ENCODE peak calls at places on chromosomes 16 and 17, in ten cellular contexts. Q, W, Z, X, H, C, T, Y, G and I are unnamed samples.

GRCh38 chr16:58198022-58198683 is at the start of gene CSNK2A2:
- DNase-seq in Q (peak; percentile 86), W (peak; percentile 69), Z (peak; percentile 42), X (peak; percentile 56), H (peak; percentile 87), C (peak; percentile 75), T (peak; percentile 32), Y (peak; percentile 59), G (peak; percentile 65), I (no peak)

GRCh38 chr17:60901806-60902205 is 224.2 kb downstream of the BCAS3 start:
- DNase-seq in Q (peak; percentile 54), W (no peak), Z (no peak), X (peak; percentile 81), H (peak; percentile 82), C (no peak), T (no peak), Y (peak; percentile 1), G (peak; percentile 85), I (no peak)

GRCh38 chr17:45676695-45677094 is 107.4 kb upstream of the CRHR1 start:
- DNase-seq in Q (no peak), W (no peak), Z (no peak), X (no peak), H (no peak), C (no peak), T (no peak), Y (no peak), G (no peak), I (no peak)

GRCh38 chr17:74767111-74767516 is 9.0 kb downstream of the NAT9 start:
- DNase-seq in Q (no peak), W (no peak), Z (no peak), X (no peak), H (no peak), C (no peak), T (no peak), Y (no peak), G (no peak), I (no peak)

GRCh38 chr16:70592106-70592571 is 54.2 kb upstream of the IL34 start:
- DNase-seq in Q (peak; percentile 46), W (no peak), Z (no peak), X (no peak), H (no peak), C (no peak), T (no peak), Y (no peak), G (no peak), I (no peak)

GRCh38 chr16:72957303-72958277 is 90.3 kb downstream of the ZFHX3 start:
- DNase-seq in Q (no peak), W (no peak), Z (no peak), X (no peak), H (no peak), C (no peak), T (no peak), Y (no peak), G (no peak), I (no peak)

GRCh38 chr17:265726-266125 is 84.3 kb upstream of the DOC2B start:
- DNase-seq in Q (no peak), W (peak; percentile 10), Z (no peak), X (no peak), H (no peak), C (no peak), T (no peak), Y (no peak), G (no peak), I (no peak)

GRCh38 chr17:77440571-77440981 is 299.8 kb downstream of the SEC14L1 start:
- DNase-seq in Q (no peak), W (no peak), Z (no peak), X (no peak), H (no peak), C (peak; percentile 68), T (no peak), Y (no peak), G (no peak), I (no peak)

GRCh38 chr17:65102235-65102634 is 34.9 kb upstream of the RGS9 start:
- DNase-seq in Q (no peak), W (no peak), Z (no peak), X (no peak), H (no peak), C (no peak), T (no peak), Y (no peak), G (no peak), I (no peak)

GRCh38 chr17:65099475-65099874 is 37.7 kb upstream of the RGS9 start:
- DNase-seq in Q (no peak), W (no peak), Z (no peak), X (no peak), H (no peak), C (no peak), T (no peak), Y (no peak), G (no peak), I (no peak)

GRCh38 chr17:65101371-65101770 is 35.8 kb upstream of the RGS9 start:
- DNase-seq in Q (no peak), W (no peak), Z (no peak), X (no peak), H (no peak), C (no peak), T (no peak), Y (no peak), G (no peak), I (no peak)

GRCh38 chr17:65099941-65100315 is 37.2 kb upstream of the RGS9 start:
- DNase-seq in Q (peak; percentile 88), W (peak; percentile 48), Z (no peak), X (peak; percentile 60), H (peak; percentile 45), C (peak; percentile 50), T (peak; percentile 80), Y (peak; percentile 83), G (peak; percentile 86), I (no peak)

DNA sequence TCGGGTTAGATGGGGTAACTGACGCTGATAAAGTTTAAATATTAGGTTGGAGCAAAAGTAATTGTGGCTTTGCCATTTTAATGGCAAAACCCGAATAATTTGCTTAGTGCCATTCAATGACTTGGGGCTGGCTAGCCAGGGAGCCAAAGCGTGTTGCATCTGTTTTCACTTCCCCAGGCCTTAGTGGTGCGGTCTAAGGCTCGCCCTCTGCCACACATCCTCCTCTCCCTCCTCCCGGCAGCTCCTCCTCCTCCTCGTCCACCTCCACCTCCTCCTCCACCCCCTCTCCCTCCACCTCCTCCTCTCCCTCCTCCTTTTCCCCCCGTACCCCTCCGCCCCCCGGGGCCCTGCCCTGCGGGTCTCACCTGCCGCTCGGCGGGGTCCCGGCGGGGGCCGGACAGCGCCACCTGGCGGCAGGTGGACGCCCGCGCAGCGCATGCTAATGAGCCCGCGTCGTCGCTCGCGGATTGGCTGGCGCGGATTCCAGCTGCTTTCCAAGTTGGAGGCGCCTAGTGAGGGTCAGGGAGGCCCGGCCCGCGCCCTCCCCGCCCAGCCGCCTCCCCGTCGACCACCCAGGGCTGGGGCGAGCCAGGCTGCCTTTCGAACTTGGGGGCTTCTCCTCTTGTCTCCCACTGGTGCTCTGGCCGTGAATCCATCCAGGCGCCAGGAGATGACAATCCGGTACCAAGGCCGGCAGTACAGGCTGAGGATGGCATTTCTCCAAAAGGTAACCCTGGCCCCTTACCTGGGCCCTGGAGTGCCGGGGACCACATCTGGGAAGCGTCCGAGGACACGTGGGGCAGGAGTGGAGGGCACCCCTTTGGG is 36.6 kb upstream of the RGS9 start:
- DNase-seq in Q (peak; percentile 82), W (peak; percentile 91), Z (peak; percentile 43), X (peak; percentile 47), H (peak; percentile 89), C (peak; percentile 86), T (peak; percentile 70), Y (peak; percentile 66), G (peak; percentile 57), I (no peak)
- H3K9ac ChIP-seq in Q (peak overlapping the region; percentile 49), W (peak overlapping the region; percentile 58), Z (peak overlapping the region; percentile 82), X (peak overlapping the region; percentile 66), H (peak overlapping the region; percentile 82), C (peak overlapping the region; percentile 66), T (peak overlapping the region; percentile 64), Y (peak overlapping the region; percentile 17), G (no peak overlapping the region), I (peak overlapping the region; percentile 68)

GRCh38 chr16:5850632-5851175 is 753.1 kb upstream of the EEF2KMT start:
- DNase-seq in Q (no peak), W (no peak), Z (no peak), X (no peak), H (no peak), C (peak; percentile 63), T (no peak), Y (no peak), G (no peak), I (no peak)

GRCh38 chr16:5851583-5851982 is 754.0 kb upstream of the EEF2KMT start:
- DNase-seq in Q (no peak), W (no peak), Z (no peak), X (no peak), H (no peak), C (peak; percentile 97), T (no peak), Y (peak; percentile 86), G (peak; percentile 79), I (no peak)

GRCh38 chr16:5852151-5852550 is 754.6 kb upstream of the EEF2KMT start:
- DNase-seq in Q (no peak), W (no peak), Z (no peak), X (no peak), H (no peak), C (peak; percentile 80), T (no peak), Y (peak; percentile 33), G (no peak), I (no peak)

DNA sequence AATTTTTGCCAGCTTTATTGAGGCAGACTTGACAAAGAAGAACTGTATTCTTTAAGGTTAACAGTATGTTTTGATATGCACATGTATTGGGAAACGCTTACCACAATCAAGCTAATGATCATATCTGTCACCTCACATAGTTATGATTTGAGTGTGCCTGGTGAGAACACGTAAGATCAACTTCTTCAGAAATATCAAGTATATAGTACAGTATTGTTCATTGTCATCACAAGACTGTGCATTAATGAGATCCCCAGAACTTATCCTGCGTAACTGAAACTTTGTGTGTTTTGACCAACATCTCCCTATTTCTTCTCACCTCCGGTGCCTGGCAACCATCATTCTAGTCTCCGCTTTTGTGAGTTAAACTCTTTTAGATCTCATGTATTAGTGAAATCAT is 756.4 kb upstream of the EEF2KMT start:
- DNase-seq in Q (no peak), W (no peak), Z (no peak), X (no peak), H (no peak), C (no peak), T (no peak), Y (peak; percentile 29), G (no peak), I (no peak)
- H3K9me3 ChIP-seq in Q (no peaks in the 10 kb centered on the region), W (no peaks in the 10 kb centered on the region), Z (no peaks in the 10 kb centered on the region), X (peaks cover 28% of the 10 kb centered on the region), H (no peaks in the 10 kb centered on the region), C (no peaks in the 10 kb centered on the region), T (no peaks in the 10 kb centered on the region), Y (peaks cover 25% of the 10 kb centered on the region), G (no peaks in the 10 kb centered on the region), I (peaks cover 16% of the 10 kb centered on the region)

DNA sequence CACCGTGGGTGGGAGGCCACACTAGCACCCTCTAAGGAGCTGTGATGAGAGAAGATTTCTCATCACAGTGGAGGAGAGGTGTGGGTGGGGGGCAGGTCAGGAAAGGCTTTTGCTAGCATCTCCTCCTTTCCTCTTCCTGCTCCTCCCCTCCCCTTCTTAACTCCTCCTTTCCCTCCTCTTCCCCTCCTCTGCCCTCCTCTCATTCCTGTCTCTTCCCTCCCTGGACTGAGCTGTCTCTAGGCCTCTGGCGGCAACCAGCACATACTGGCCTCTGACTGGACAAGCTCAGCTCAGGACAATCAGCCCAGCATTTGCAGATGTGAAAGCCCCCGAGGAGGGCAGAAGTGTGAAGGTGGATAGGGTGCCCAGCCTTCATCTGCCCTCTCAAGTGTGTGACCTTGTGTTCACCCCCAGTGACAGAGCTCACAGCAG is 19.0 kb upstream of the LHX1 start:
- DNase-seq in Q (peak; percentile 45), W (no peak), Z (no peak), X (peak; percentile 53), H (no peak), C (no peak), T (peak; percentile 10), Y (no peak), G (peak; percentile 79), I (no peak)
- H3K9ac ChIP-seq in Q (no peak overlapping the region), W (no peak overlapping the region), Z (peak overlapping the region; percentile 17), X (no peak overlapping the region), H (no peak overlapping the region), C (no peak overlapping the region), T (peak overlapping the region; percentile 70), Y (no peak overlapping the region), G (no peak overlapping the region), I (no peak overlapping the region)

GRCh38 chr16:35686595-35686994 is 2227.2 kb downstream of the TP53TG3F start:
- DNase-seq in Q (no peak), W (no peak), Z (no peak), X (no peak), H (no peak), C (no peak), T (no peak), Y (no peak), G (no peak), I (no peak)

GRCh38 chr16:35687071-35687470 is 2227.7 kb downstream of the TP53TG3F start:
- DNase-seq in Q (no peak), W (no peak), Z (no peak), X (no peak), H (no peak), C (no peak), T (no peak), Y (no peak), G (no peak), I (no peak)

GRCh38 chr16:35687781-35688180 is 2228.4 kb downstream of the TP53TG3F start:
- DNase-seq in Q (no peak), W (no peak), Z (no peak), X (no peak), H (no peak), C (peak; percentile 71), T (no peak), Y (no peak), G (no peak), I (no peak)

GRCh38 chr16:35689764-35690163 is 2230.4 kb downstream of the TP53TG3F start:
- DNase-seq in Q (no peak), W (no peak), Z (no peak), X (no peak), H (no peak), C (no peak), T (no peak), Y (no peak), G (no peak), I (no peak)

DNA sequence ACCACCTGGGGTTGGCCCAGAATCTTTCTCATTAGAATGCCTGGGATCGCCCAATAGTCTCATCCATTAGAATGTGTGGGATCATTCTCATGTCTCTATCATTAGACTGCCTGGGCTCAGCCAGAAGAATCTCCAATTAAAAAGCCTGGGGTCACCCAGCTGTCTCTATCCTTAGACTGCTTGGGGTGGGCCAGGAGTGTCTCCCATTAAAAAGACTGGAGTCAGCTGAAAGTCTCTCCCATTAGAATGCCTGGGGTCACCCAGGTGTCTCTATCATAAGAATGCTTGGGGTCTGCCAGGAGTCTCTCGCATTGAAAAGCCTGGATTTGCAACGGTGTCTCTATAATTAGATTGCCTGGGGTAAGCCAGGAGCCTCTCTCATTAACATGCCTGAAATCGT is 2225.7 kb downstream of the TP53TG3F start:
- DNase-seq in Q (no peak), W (no peak), Z (no peak), X (no peak), H (no peak), C (no peak), T (no peak), Y (no peak), G (no peak), I (no peak)
- H3K9me3 ChIP-seq in Q (no peaks in the 10 kb centered on the region), W (no peaks in the 10 kb centered on the region), Z (no peaks in the 10 kb centered on the region), X (peaks cover 12% of the 10 kb centered on the region), H (peaks cover 6% of the 10 kb centered on the region), C (no peaks in the 10 kb centered on the region), T (no peaks in the 10 kb centered on the region), Y (peaks cover 42% of the 10 kb centered on the region), G (no peaks in the 10 kb centered on the region), I (no peaks in the 10 kb centered on the region)